ENCODE peak calls at places on chromosomes 6 and 20, in eight cellular contexts. J is MCF 10A, W is HCT116, P is adrenal gland, D is nucleus accumbens, U is MM.1S, Z is HFFc6, O is non-pigmented ciliary epithelial cell. Q is an unnamed sample.

GRCh38 chr20:50346372-50347347 is 156.0 kb downstream of the CEBPB start:
- DNase-seq in J (peak; percentile 94), W (no peak), P (peak; percentile 91), D (no peak), U (no peak), Z (peak; percentile 73), O (no peak), Q (peak; percentile 84)

GRCh38 chr6:62775427-62776022 is 435.7 kb upstream of the FKBP1C start:
- DNase-seq in J (peak; percentile 41), W (peak; percentile 0), P (no peak), D (no peak), U (peak; percentile 18), Z (no peak), O (no peak), Q (no peak)

GRCh38 chr6:16276991-16277981 is 38.9 kb downstream of the GMPR start:
- DNase-seq in J (peak; percentile 92), W (peak; percentile 83), P (peak; percentile 80), D (no peak), U (peak; percentile 57), Z (peak; percentile 87), O (peak; percentile 80), Q (peak; percentile 73)

GRCh38 chr6:35441205-35441604 is 10.9 kb upstream of the FANCE start:
- DNase-seq in J (no peak), W (no peak), P (no peak), D (no peak), U (no peak), Z (no peak), O (no peak), Q (no peak)

GRCh38 chr20:24337074-24337473 is 132.4 kb upstream of the SYNDIG1 start:
- DNase-seq in J (no peak), W (no peak), P (no peak), D (no peak), U (no peak), Z (peak; percentile 94), O (peak; percentile 53), Q (no peak)

GRCh38 chr6:144722214-144722737 is 437.1 kb downstream of the UTRN start:
- DNase-seq in J (no peak), W (no peak), P (no peak), D (no peak), U (no peak), Z (no peak), O (no peak), Q (no peak)

GRCh38 chr20:1803216-1804128 is 91.7 kb upstream of the SIRPA start:
- DNase-seq in J (no peak), W (no peak), P (peak; percentile 57), D (no peak), U (peak; percentile 79), Z (peak; percentile 35), O (no peak), Q (peak; percentile 48)

GRCh38 chr6:158174514-158174913 is 6.4 kb downstream of the GTF2H5 start:
- DNase-seq in J (peak; percentile 61), W (no peak), P (no peak), D (no peak), U (no peak), Z (peak; percentile 89), O (peak; percentile 84), Q (no peak)

GRCh38 chr6:117481278-117481925 is 1.1 kb upstream of the DCBLD1 start:
- DNase-seq in J (no peak), W (no peak), P (no peak), D (no peak), U (no peak), Z (no peak), O (no peak), Q (peak; percentile 28)